ENCODE peak calls at places on chromosomes 2 and 18, in four cellular contexts. One of them, this sample, is unnamed.

GRCh38 chr2:88545118-88545517 is 82.1 kb downstream of the EIF2AK3 start:
- DNase-seq in lower leg skin: no peak
- DNase-seq in left ventricle myocardium inferior: no peak
- DNase-seq in left lung: no peak
- DNase-seq in this sample: no peak

GRCh38 chr18:58402247-58402646 is 226.6 kb downstream of the ALPK2 start:
- DNase-seq in left lung: no peak
- DNase-seq in left ventricle myocardium inferior: no peak
- DNase-seq in lower leg skin: peak
- DNase-seq in this sample: peak

GRCh38 chr2:157989227-157989626 is 112.4 kb upstream of the UPP2 start:
- DNase-seq in left ventricle myocardium inferior: no peak
- DNase-seq in left lung: no peak
- DNase-seq in lower leg skin: no peak
- DNase-seq in this sample: no peak

GRCh38 chr2:227623225-227623624 is 5.9 kb downstream of the SCYGR4 start:
- DNase-seq in lower leg skin: no peak
- DNase-seq in left ventricle myocardium inferior: no peak
- DNase-seq in left lung: no peak
- DNase-seq in this sample: no peak

GRCh38 chr2:153163055-153163454 is 315.5 kb downstream of the RPRM start:
- DNase-seq in left ventricle myocardium inferior: no peak
- DNase-seq in lower leg skin: no peak
- DNase-seq in left lung: no peak
- DNase-seq in this sample: no peak

GRCh38 chr2:189548686-189549439 is 31.7 kb downstream of the SLC40A1 start:
- DNase-seq in left ventricle myocardium inferior: no peak
- DNase-seq in lower leg skin: no peak
- DNase-seq in left lung: no peak
- DNase-seq in this sample: no peak

GRCh38 chr18:79471048-79471447 is 75.3 kb downstream of the NFATC1 start:
- DNase-seq in lower leg skin: no peak
- DNase-seq in left ventricle myocardium inferior: no peak
- DNase-seq in left lung: no peak
- DNase-seq in this sample: no peak

GRCh38 chr2:241009191-241009590 is 10.8 kb downstream of the SNED1 start:
- DNase-seq in lower leg skin: no peak
- DNase-seq in left lung: no peak
- DNase-seq in left ventricle myocardium inferior: no peak
- DNase-seq in this sample: no peak

GRCh38 chr2:144012304-144012703 is 507.6 kb downstream of the ZEB2 start:
- DNase-seq in lower leg skin: no peak
- DNase-seq in left lung: no peak
- DNase-seq in left ventricle myocardium inferior: no peak
- DNase-seq in this sample: no peak

GRCh38 chr2:46923011-46923669 is 7.5 kb upstream of the MCFD2 start:
- DNase-seq in left lung: no peak
- DNase-seq in left ventricle myocardium inferior: no peak
- DNase-seq in lower leg skin: no peak
- DNase-seq in this sample: no peak

GRCh38 chr2:148545387-148546256 is 98.9 kb upstream of the EPC2 start:
- DNase-seq in left ventricle myocardium inferior: no peak
- DNase-seq in lower leg skin: no peak
- DNase-seq in left lung: no peak
- DNase-seq in this sample: no peak

GRCh38 chr2:57330447-57330846 is 716.2 kb upstream of the VRK2 start:
- DNase-seq in left lung: no peak
- DNase-seq in lower leg skin: no peak
- DNase-seq in left ventricle myocardium inferior: no peak
- DNase-seq in this sample: no peak

GRCh38 chr2:230658877-230659652 is 53.6 kb upstream of the CAB39 start:
- DNase-seq in left lung: no peak
- DNase-seq in lower leg skin: no peak
- DNase-seq in left ventricle myocardium inferior: no peak
- DNase-seq in this sample: no peak

GRCh38 chr2:137672961-137673552 is 291.2 kb upstream of the HNMT start:
- DNase-seq in left lung: no peak
- DNase-seq in left ventricle myocardium inferior: no peak
- DNase-seq in lower leg skin: no peak
- DNase-seq in this sample: no peak

GRCh38 chr18:79413901-79414300 is 18.2 kb downstream of the NFATC1 start:
- DNase-seq in lower leg skin: no peak
- DNase-seq in left lung: peak
- DNase-seq in left ventricle myocardium inferior: peak
- DNase-seq in this sample: no peak

GRCh38 chr18:37175727-37176126 is 346.8 kb downstream of the KIAA1328 start:
- DNase-seq in lower leg skin: no peak
- DNase-seq in left ventricle myocardium inferior: no peak
- DNase-seq in left lung: no peak
- DNase-seq in this sample: no peak

GRCh38 chr2:231387904-231388724 is 7.4 kb upstream of the B3GNT7 start:
- DNase-seq in left ventricle myocardium inferior: peak
- DNase-seq in left lung: peak
- DNase-seq in lower leg skin: no peak
- DNase-seq in this sample: no peak

GRCh38 chr18:54636217-54636616 is 45.2 kb downstream of the DYNAP start:
- DNase-seq in left ventricle myocardium inferior: no peak
- DNase-seq in lower leg skin: no peak
- DNase-seq in left lung: no peak
- DNase-seq in this sample: no peak

GRCh38 chr18:10006261-10006903 is 92.6 kb downstream of the VAPA start:
- DNase-seq in left ventricle myocardium inferior: no peak
- DNase-seq in lower leg skin: no peak
- DNase-seq in left lung: no peak
- DNase-seq in this sample: no peak

GRCh38 chr2:41972179-41972578 is 75.6 kb upstream of the PKDCC start:
- DNase-seq in left ventricle myocardium inferior: no peak
- DNase-seq in left lung: no peak
- DNase-seq in lower leg skin: no peak
- DNase-seq in this sample: no peak

GRCh38 chr18:65938592-65939372 is 188.0 kb downstream of the CDH7 start:
- DNase-seq in left lung: no peak
- DNase-seq in left ventricle myocardium inferior: no peak
- DNase-seq in lower leg skin: no peak
- DNase-seq in this sample: no peak

GRCh38 chr2:112026509-112026908 is 28.6 kb upstream of the TMEM87B start:
- DNase-seq in left ventricle myocardium inferior: no peak
- DNase-seq in lower leg skin: no peak
- DNase-seq in left lung: no peak
- DNase-seq in this sample: no peak

GRCh38 chr2:154698238-154698788 is at the start of gene KCNJ3:
- DNase-seq in left lung: no peak
- DNase-seq in left ventricle myocardium inferior: no peak
- DNase-seq in lower leg skin: no peak
- DNase-seq in this sample: no peak

GRCh38 chr2:109545828-109546713 is 67.7 kb downstream of the SEPTIN10 start:
- DNase-seq in left lung: no peak
- DNase-seq in lower leg skin: peak
- DNase-seq in left ventricle myocardium inferior: peak
- DNase-seq in this sample: peak

GRCh38 chr2:123816203-123816602 is 208.9 kb upstream of the CNTNAP5 start:
- DNase-seq in left lung: no peak
- DNase-seq in lower leg skin: no peak
- DNase-seq in left ventricle myocardium inferior: no peak
- DNase-seq in this sample: no peak

GRCh38 chr18:78792094-78792493 is 187.5 kb upstream of the SALL3 start:
- DNase-seq in left ventricle myocardium inferior: no peak
- DNase-seq in lower leg skin: no peak
- DNase-seq in left lung: peak
- DNase-seq in this sample: no peak

GRCh38 chr18:31572368-31572767 is 19.3 kb upstream of the TTR start:
- DNase-seq in left ventricle myocardium inferior: no peak
- DNase-seq in left lung: no peak
- DNase-seq in lower leg skin: no peak
- DNase-seq in this sample: no peak

GRCh38 chr2:156333951-156334495 is 1.5 kb upstream of the NR4A2 start:
- DNase-seq in left ventricle myocardium inferior: peak
- DNase-seq in lower leg skin: peak
- DNase-seq in left lung: peak
- DNase-seq in this sample: peak

GRCh38 chr2:182870227-182870626 is 3.8 kb upstream of the FRZB start:
- DNase-seq in lower leg skin: no peak
- DNase-seq in left ventricle myocardium inferior: no peak
- DNase-seq in left lung: no peak
- DNase-seq in this sample: no peak
- TF ChIP-seq CTCF in lower leg skin: no peak
- TF ChIP-seq CTCF in left ventricle myocardium inferior: peak
- TF ChIP-seq CTCF in left lung: no peak
- TF ChIP-seq CTCF in this sample: no peak

GRCh38 chr2:43224131-43224570 is 2.3 kb downstream of the ZFP36L2 start:
- DNase-seq in left lung: peak
- DNase-seq in lower leg skin: no peak
- DNase-seq in left ventricle myocardium inferior: peak
- DNase-seq in this sample: peak
- TF ChIP-seq CTCF in left lung: peak
- TF ChIP-seq CTCF in lower leg skin: no peak
- TF ChIP-seq CTCF in left ventricle myocardium inferior: peak
- TF ChIP-seq CTCF in this sample: peak

DNA sequence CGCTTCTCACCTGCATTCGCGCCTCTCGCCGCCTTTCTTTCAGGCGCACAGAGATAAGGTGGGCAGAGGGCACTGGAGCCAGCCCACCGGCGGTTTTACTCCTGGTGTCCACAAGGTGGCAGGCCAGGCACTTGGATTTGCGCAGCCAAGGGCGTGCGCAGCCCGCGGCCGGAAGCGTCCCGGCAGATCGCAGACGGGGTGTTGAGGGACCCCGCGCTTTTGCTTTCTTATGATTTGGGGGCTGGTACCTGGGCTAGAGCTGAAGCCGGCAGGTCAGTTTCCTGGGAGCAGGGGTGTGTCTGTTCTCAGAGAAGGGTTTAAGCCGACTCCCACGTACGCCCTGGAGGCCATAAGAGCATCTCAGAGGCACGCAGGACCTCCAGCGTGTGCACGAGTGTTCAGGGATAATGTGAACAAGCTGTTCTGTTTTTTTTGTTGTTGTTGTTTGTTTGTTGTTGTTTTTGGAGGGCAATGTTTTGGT is 305.6 kb upstream of the CXCR4 start:
- DNase-seq in left lung: peak
- DNase-seq in lower leg skin: peak
- DNase-seq in left ventricle myocardium inferior: peak
- DNase-seq in this sample: peak
- TF ChIP-seq CTCF in left lung: peak
- TF ChIP-seq CTCF in lower leg skin: no peak
- TF ChIP-seq CTCF in left ventricle myocardium inferior: peak
- TF ChIP-seq CTCF in this sample: peak

DNA sequence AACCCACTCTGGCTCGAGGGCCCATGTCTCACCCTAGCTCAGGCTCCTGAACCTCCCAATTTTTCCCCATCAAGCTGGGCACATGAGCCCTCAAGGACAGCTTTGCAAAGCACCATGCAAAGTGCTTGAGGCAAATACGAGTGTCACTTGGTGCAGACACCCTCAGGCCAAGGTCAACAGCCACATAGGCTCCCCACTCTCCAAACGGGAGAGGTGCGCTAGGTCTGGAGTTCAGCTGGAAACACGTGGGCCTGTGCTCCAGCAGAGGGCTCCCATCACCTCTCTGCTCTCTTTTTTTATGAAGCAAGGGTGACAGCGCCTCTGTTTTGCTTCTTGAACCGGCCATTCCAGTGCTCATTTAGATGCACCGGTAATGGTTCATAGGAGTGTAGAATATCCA is 11.9 kb upstream of the ARHGAP25 start:
- DNase-seq in lower leg skin: no peak
- DNase-seq in left lung: no peak
- DNase-seq in left ventricle myocardium inferior: no peak
- DNase-seq in this sample: no peak
- TF ChIP-seq CTCF in lower leg skin: no peak
- TF ChIP-seq CTCF in left lung: no peak
- TF ChIP-seq CTCF in left ventricle myocardium inferior: no peak
- TF ChIP-seq CTCF in this sample: no peak